ENCODE peak calls at places on chromosomes 7 and 10, in five cellular contexts. G is left lung, R is brain microvascular endothelial cell, Y is adipocyte, J is body of pancreas. K is an unnamed sample.

GRCh38 chr10:26367771-26368170 is 70.4 kb upstream of the APBB1IP start:
- DNase-seq in G (no peak), Y (peak; percentile 10), R (peak; percentile 7), J (peak; percentile 12), K (peak; percentile 32)

GRCh38 chr7:14381306-14381705 is 391.8 kb upstream of the ETV1 start:
- DNase-seq in Y (peak; percentile 34), R (no peak), J (no peak), G (no peak), K (peak; percentile 8)

GRCh38 chr10:124459395-124459794 is 2.2 kb upstream of the LHPP start:
- DNase-seq in Y (no peak), R (no peak), J (no peak), G (no peak), K (no peak)

GRCh38 chr10:52778511-52779392 is 6.2 kb upstream of the MBL2 start:
- DNase-seq in J (no peak), Y (peak; percentile 82), G (peak; percentile 78), R (peak; percentile 36), K (peak; percentile 17)

GRCh38 chr10:30062090-30062489 is 2.7 kb upstream of the JCAD start:
- DNase-seq in Y (peak; percentile 71), G (no peak), J (no peak), R (peak; percentile 67), K (no peak)

GRCh38 chr7:150514748-150515222 is at the start of gene GIMAP7:
- DNase-seq in Y (no peak), R (no peak), G (no peak), J (no peak), K (no peak)

GRCh38 chr7:4631664-4632171 is 50.4 kb upstream of the FOXK1 start:
- DNase-seq in Y (peak; percentile 98), G (peak; percentile 85), R (peak; percentile 84), J (peak; percentile 69), K (peak; percentile 96)

GRCh38 chr7:99540542-99540941 is 11.4 kb downstream of the FAM200A start:
- DNase-seq in Y (no peak), G (no peak), J (no peak), R (no peak), K (no peak)

GRCh38 chr10:61903184-61903990 is 1.9 kb downstream of the ARID5B start:
- DNase-seq in J (peak; percentile 54), Y (peak; percentile 73), R (no peak), G (peak; percentile 93), K (peak; percentile 74)

GRCh38 chr7:75798770-75799169 is 14.8 kb downstream of the CCL24 start:
- DNase-seq in J (peak; percentile 29), G (no peak), R (no peak), Y (no peak), K (no peak)

GRCh38 chr10:49177391-49178355 is 10.5 kb downstream of the TMEM273 start:
- DNase-seq in G (peak; percentile 73), J (no peak), R (peak; percentile 87), Y (peak; percentile 68), K (peak; percentile 73)

DNA sequence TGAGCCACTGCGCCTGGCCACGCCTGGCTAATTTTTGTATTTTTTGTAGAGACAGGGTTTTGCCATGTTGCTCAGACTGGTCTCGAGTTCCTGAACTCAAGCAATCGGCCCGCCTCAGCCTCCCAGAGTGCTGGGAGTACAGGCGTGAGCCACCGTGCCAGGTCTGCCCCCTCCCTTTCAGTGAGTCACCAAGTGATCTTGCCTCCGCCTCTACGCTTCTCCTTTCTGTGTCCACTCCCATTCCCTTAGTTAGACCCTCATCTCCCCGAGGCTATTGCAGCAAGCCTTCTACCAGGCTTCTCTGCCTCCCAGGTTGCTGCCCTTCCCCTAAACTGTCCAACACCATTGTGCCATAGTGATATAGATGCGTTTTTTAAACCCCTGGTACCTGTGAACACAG is 32.9 kb downstream of the CDC123 start:
- DNase-seq in G (no peak), R (no peak), J (no peak), Y (no peak), K (no peak)
- H3K36me3 ChIP-seq in G (peaks cover 81% of the 10 kb centered on the region), R (peaks cover 47% of the 10 kb centered on the region), J (peaks cover 9% of the 10 kb centered on the region), Y (peaks cover 57% of the 10 kb centered on the region), K (peaks cover 16% of the 10 kb centered on the region)

GRCh38 chr10:125769175-125769574 is 6.4 kb downstream of the MMP21 start:
- DNase-seq in G (peak; percentile 49), Y (no peak), R (no peak), J (no peak), K (no peak)

GRCh38 chr10:125765835-125766234 is 9.8 kb downstream of the MMP21 start:
- DNase-seq in G (no peak), J (no peak), Y (no peak), R (no peak), K (no peak)

GRCh38 chr10:125762692-125763648 is 12.7 kb downstream of the MMP21 start:
- DNase-seq in J (no peak), G (no peak), Y (no peak), R (no peak), K (no peak)

GRCh38 chr10:125768217-125768616 is 7.4 kb downstream of the MMP21 start:
- DNase-seq in R (no peak), J (no peak), G (no peak), Y (peak; percentile 72), K (peak; percentile 50)

GRCh38 chr10:125766511-125766910 is 9.1 kb downstream of the MMP21 start:
- DNase-seq in Y (no peak), G (no peak), J (no peak), R (no peak), K (no peak)
- H3K36me3 ChIP-seq in Y (peaks cover 40% of the 10 kb centered on the region), G (peaks cover 57% of the 10 kb centered on the region), J (peaks cover 17% of the 10 kb centered on the region), R (peaks cover 14% of the 10 kb centered on the region), K (peaks cover 28% of the 10 kb centered on the region)

GRCh38 chr7:66554326-66554725 is 74.4 kb upstream of the KCTD7 start:
- DNase-seq in Y (no peak), R (no peak), J (no peak), G (no peak), K (no peak)

GRCh38 chr7:66549466-66549865 is 79.2 kb upstream of the KCTD7 start:
- DNase-seq in R (no peak), Y (no peak), G (no peak), J (no peak), K (no peak)

GRCh38 chr7:66556177-66556548 is 72.5 kb upstream of the KCTD7 start:
- DNase-seq in J (no peak), R (no peak), G (no peak), Y (no peak), K (no peak)

GRCh38 chr7:66556549-66557213 is 72.0 kb upstream of the KCTD7 start:
- DNase-seq in Y (no peak), R (no peak), G (no peak), J (no peak), K (no peak)

GRCh38 chr7:66553001-66553400 is 75.7 kb upstream of the KCTD7 start:
- DNase-seq in R (no peak), J (no peak), G (no peak), Y (no peak), K (no peak)
- H3K36me3 ChIP-seq in R (peaks cover 37% of the 10 kb centered on the region), J (peaks cover 15% of the 10 kb centered on the region), G (peaks cover 84% of the 10 kb centered on the region), Y (peaks cover 69% of the 10 kb centered on the region), K (peaks cover 26% of the 10 kb centered on the region)

GRCh38 chr7:6402741-6403140 is 45.0 kb downstream of the DAGLB start:
- DNase-seq in Y (no peak), R (no peak), G (no peak), J (no peak), K (no peak)
- H3K36me3 ChIP-seq in Y (peaks cover 66% of the 10 kb centered on the region), R (peaks cover 61% of the 10 kb centered on the region), G (peaks cover 74% of the 10 kb centered on the region), J (peaks cover 25% of the 10 kb centered on the region), K (peaks cover 32% of the 10 kb centered on the region)

GRCh38 chr7:120813089-120813488 is 44.9 kb downstream of the TSPAN12 start:
- DNase-seq in Y (no peak), R (no peak), G (no peak), J (no peak), K (no peak)
- H3K36me3 ChIP-seq in Y (no peaks in the 10 kb centered on the region), R (no peaks in the 10 kb centered on the region), G (no peaks in the 10 kb centered on the region), J (no peaks in the 10 kb centered on the region), K (no peaks in the 10 kb centered on the region)

GRCh38 chr10:86849495-86849894 is 93.1 kb downstream of the BMPR1A start:
- DNase-seq in R (no peak), G (no peak), Y (no peak), J (no peak), K (no peak)
- H3K36me3 ChIP-seq in R (no peaks in the 10 kb centered on the region), G (no peaks in the 10 kb centered on the region), Y (peaks cover 7% of the 10 kb centered on the region), J (no peaks in the 10 kb centered on the region), K (peaks cover 8% of the 10 kb centered on the region)

GRCh38 chr10:4588824-4589223 is 237.2 kb upstream of the AKR1E2 start:
- DNase-seq in Y (peak; percentile 7), J (no peak), R (no peak), G (no peak), K (no peak)
- H3K36me3 ChIP-seq in Y (no peaks in the 10 kb centered on the region), J (no peaks in the 10 kb centered on the region), R (no peaks in the 10 kb centered on the region), G (no peaks in the 10 kb centered on the region), K (no peaks in the 10 kb centered on the region)

GRCh38 chr10:51100221-51100620 is 25.9 kb downstream of the PRKG1 start:
- DNase-seq in Y (no peak), J (no peak), G (no peak), R (no peak), K (no peak)
- H3K36me3 ChIP-seq in Y (no peaks in the 10 kb centered on the region), J (no peaks in the 10 kb centered on the region), G (no peaks in the 10 kb centered on the region), R (no peaks in the 10 kb centered on the region), K (no peaks in the 10 kb centered on the region)

K was measured in cardiac muscle cell.